ENCODE peak calls at places on chromosomes 16 and 17, in seven cellular contexts. One of them, this sample, is unnamed.

GRCh38 chr16:3171855-3172593 is 16.0 kb upstream of the OR1F1 start:
- DNase-seq in midbrain: no peak
- DNase-seq in AG08396: peak
- DNase-seq in uterus: no peak
- DNase-seq in posterior vena cava: peak
- DNase-seq in NCI-H1436: no peak
- DNase-seq in neural crest cell: no peak
- DNase-seq in this sample: no peak

GRCh38 chr16:81445143-81445922 is 725 bp downstream of the CMIP start:
- DNase-seq in NCI-H1436: peak
- DNase-seq in AG08396: peak
- DNase-seq in midbrain: peak
- DNase-seq in neural crest cell: no peak
- DNase-seq in uterus: peak
- DNase-seq in posterior vena cava: peak
- DNase-seq in this sample: no peak

GRCh38 chr17:51524524-51524923 is 264.2 kb downstream of the UTP18 start:
- DNase-seq in uterus: no peak
- DNase-seq in posterior vena cava: no peak
- DNase-seq in neural crest cell: no peak
- DNase-seq in NCI-H1436: no peak
- DNase-seq in AG08396: no peak
- DNase-seq in midbrain: no peak
- DNase-seq in this sample: no peak

GRCh38 chr16:61829631-61830030 is 206.6 kb downstream of the CDH8 start:
- DNase-seq in midbrain: no peak
- DNase-seq in AG08396: no peak
- DNase-seq in neural crest cell: no peak
- DNase-seq in posterior vena cava: no peak
- DNase-seq in uterus: no peak
- DNase-seq in NCI-H1436: no peak
- DNase-seq in this sample: no peak

GRCh38 chr17:32015245-32016013 is 8.2 kb downstream of the LRRC37B start:
- DNase-seq in posterior vena cava: no peak
- DNase-seq in AG08396: no peak
- DNase-seq in neural crest cell: no peak
- DNase-seq in uterus: no peak
- DNase-seq in NCI-H1436: peak
- DNase-seq in midbrain: no peak
- DNase-seq in this sample: no peak

GRCh38 chr16:89026121-89026612 is 49.2 kb upstream of the CBFA2T3 start:
- DNase-seq in neural crest cell: no peak
- DNase-seq in NCI-H1436: no peak
- DNase-seq in AG08396: no peak
- DNase-seq in uterus: no peak
- DNase-seq in posterior vena cava: peak
- DNase-seq in midbrain: no peak
- DNase-seq in this sample: no peak

GRCh38 chr17:67422887-67423286 is 45.8 kb downstream of the PITPNC1 start:
- DNase-seq in uterus: no peak
- DNase-seq in NCI-H1436: no peak
- DNase-seq in posterior vena cava: no peak
- DNase-seq in midbrain: no peak
- DNase-seq in AG08396: no peak
- DNase-seq in neural crest cell: no peak
- DNase-seq in this sample: no peak

GRCh38 chr16:79651363-79651762 is 50.8 kb upstream of the MAF start:
- DNase-seq in neural crest cell: no peak
- DNase-seq in posterior vena cava: peak
- DNase-seq in NCI-H1436: no peak
- DNase-seq in uterus: peak
- DNase-seq in midbrain: peak
- DNase-seq in AG08396: peak
- DNase-seq in this sample: peak

GRCh38 chr16:84629580-84629979 is 11.7 kb upstream of the COTL1 start:
- DNase-seq in NCI-H1436: no peak
- DNase-seq in AG08396: no peak
- DNase-seq in midbrain: no peak
- DNase-seq in uterus: no peak
- DNase-seq in posterior vena cava: no peak
- DNase-seq in neural crest cell: no peak
- DNase-seq in this sample: no peak

GRCh38 chr16:7765079-7765550 is 432.5 kb downstream of the RBFOX1 start:
- DNase-seq in neural crest cell: no peak
- DNase-seq in NCI-H1436: no peak
- DNase-seq in midbrain: no peak
- DNase-seq in posterior vena cava: no peak
- DNase-seq in uterus: no peak
- DNase-seq in AG08396: no peak
- DNase-seq in this sample: no peak

GRCh38 chr17:43170140-43170765 is 761 bp upstream of the NBR1 start:
- DNase-seq in uterus: peak
- DNase-seq in NCI-H1436: peak
- DNase-seq in neural crest cell: peak
- DNase-seq in posterior vena cava: peak
- DNase-seq in midbrain: peak
- DNase-seq in AG08396: peak
- DNase-seq in this sample: peak

GRCh38 chr16:12228607-12229499 is 252.3 kb downstream of the SNX29 start:
- DNase-seq in NCI-H1436: peak
- DNase-seq in AG08396: peak
- DNase-seq in posterior vena cava: no peak
- DNase-seq in neural crest cell: peak
- DNase-seq in uterus: peak
- DNase-seq in midbrain: peak
- DNase-seq in this sample: peak

GRCh38 chr16:66226762-66227161 is 139.7 kb upstream of the CDH5 start:
- DNase-seq in AG08396: no peak
- DNase-seq in posterior vena cava: peak
- DNase-seq in neural crest cell: no peak
- DNase-seq in midbrain: peak
- DNase-seq in NCI-H1436: no peak
- DNase-seq in uterus: no peak
- DNase-seq in this sample: peak

GRCh38 chr17:78996781-78997201 is 12.8 kb downstream of the CANT1 start:
- DNase-seq in posterior vena cava: peak
- DNase-seq in midbrain: no peak
- DNase-seq in neural crest cell: no peak
- DNase-seq in AG08396: no peak
- DNase-seq in NCI-H1436: no peak
- DNase-seq in uterus: no peak
- DNase-seq in this sample: peak

GRCh38 chr16:12327971-12328726 is 351.6 kb downstream of the SNX29 start:
- DNase-seq in posterior vena cava: peak
- DNase-seq in NCI-H1436: no peak
- DNase-seq in AG08396: no peak
- DNase-seq in midbrain: no peak
- DNase-seq in neural crest cell: no peak
- DNase-seq in uterus: no peak
- DNase-seq in this sample: no peak

GRCh38 chr17:74116087-74116717 is 87.3 kb upstream of the RPL38 start:
- DNase-seq in NCI-H1436: no peak
- DNase-seq in posterior vena cava: peak
- DNase-seq in AG08396: no peak
- DNase-seq in neural crest cell: no peak
- DNase-seq in midbrain: no peak
- DNase-seq in uterus: no peak
- DNase-seq in this sample: no peak

GRCh38 chr17:13000561-13000960 is 17.3 kb downstream of the ELAC2 start:
- DNase-seq in midbrain: no peak
- DNase-seq in uterus: no peak
- DNase-seq in neural crest cell: no peak
- DNase-seq in posterior vena cava: no peak
- DNase-seq in AG08396: no peak
- DNase-seq in NCI-H1436: no peak
- DNase-seq in this sample: no peak

GRCh38 chr16:88537864-88538263 is 32.3 kb upstream of the ZC3H18 start:
- DNase-seq in posterior vena cava: no peak
- DNase-seq in uterus: no peak
- DNase-seq in midbrain: no peak
- DNase-seq in AG08396: no peak
- DNase-seq in NCI-H1436: no peak
- DNase-seq in neural crest cell: no peak
- DNase-seq in this sample: no peak

GRCh38 chr17:55174133-55174532 is 90.6 kb upstream of the HLF start:
- DNase-seq in NCI-H1436: no peak
- DNase-seq in midbrain: no peak
- DNase-seq in uterus: no peak
- DNase-seq in AG08396: no peak
- DNase-seq in posterior vena cava: no peak
- DNase-seq in neural crest cell: no peak
- DNase-seq in this sample: no peak

GRCh38 chr17:75557075-75557851 is 30.3 kb upstream of the MYO15B start:
- DNase-seq in neural crest cell: no peak
- DNase-seq in midbrain: peak
- DNase-seq in uterus: peak
- DNase-seq in NCI-H1436: no peak
- DNase-seq in posterior vena cava: no peak
- DNase-seq in AG08396: peak
- DNase-seq in this sample: no peak

GRCh38 chr16:69936252-69936651 is 14.9 kb upstream of the CLEC18A start:
- DNase-seq in AG08396: no peak
- DNase-seq in uterus: no peak
- DNase-seq in midbrain: no peak
- DNase-seq in NCI-H1436: no peak
- DNase-seq in neural crest cell: no peak
- DNase-seq in posterior vena cava: no peak
- DNase-seq in this sample: peak

GRCh38 chr17:7988750-7989178 is 13.7 kb upstream of the GUCY2D start:
- DNase-seq in AG08396: peak
- DNase-seq in posterior vena cava: no peak
- DNase-seq in uterus: no peak
- DNase-seq in midbrain: peak
- DNase-seq in neural crest cell: peak
- DNase-seq in NCI-H1436: peak
- DNase-seq in this sample: peak

GRCh38 chr17:69539781-69540319 is 125.4 kb downstream of the MAP2K6 start:
- DNase-seq in posterior vena cava: no peak
- DNase-seq in uterus: no peak
- DNase-seq in neural crest cell: no peak
- DNase-seq in NCI-H1436: no peak
- DNase-seq in AG08396: peak
- DNase-seq in midbrain: no peak
- DNase-seq in this sample: no peak

GRCh38 chr17:39934324-39934723 is 6.8 kb downstream of the LRRC3C start:
- DNase-seq in neural crest cell: no peak
- DNase-seq in NCI-H1436: no peak
- DNase-seq in posterior vena cava: no peak
- DNase-seq in midbrain: no peak
- DNase-seq in uterus: no peak
- DNase-seq in AG08396: no peak
- DNase-seq in this sample: no peak

GRCh38 chr16:84680165-84680842 is 19.5 kb upstream of the USP10 start:
- DNase-seq in midbrain: no peak
- DNase-seq in uterus: no peak
- DNase-seq in neural crest cell: no peak
- DNase-seq in posterior vena cava: no peak
- DNase-seq in AG08396: no peak
- DNase-seq in NCI-H1436: no peak
- DNase-seq in this sample: no peak

GRCh38 chr17:27529230-27529796 is 73.1 kb downstream of the KSR1 start:
- DNase-seq in midbrain: no peak
- DNase-seq in NCI-H1436: no peak
- DNase-seq in neural crest cell: no peak
- DNase-seq in uterus: no peak
- DNase-seq in AG08396: no peak
- DNase-seq in posterior vena cava: no peak
- DNase-seq in this sample: no peak

GRCh38 chr17:39484178-39484577 is 22.9 kb downstream of the CDK12 start:
- DNase-seq in midbrain: no peak
- DNase-seq in uterus: no peak
- DNase-seq in posterior vena cava: no peak
- DNase-seq in NCI-H1436: no peak
- DNase-seq in AG08396: no peak
- DNase-seq in neural crest cell: no peak
- DNase-seq in this sample: no peak

GRCh38 chr17:45705123-45706009 is 78.8 kb upstream of the CRHR1 start:
- DNase-seq in NCI-H1436: no peak
- DNase-seq in neural crest cell: no peak
- DNase-seq in posterior vena cava: peak
- DNase-seq in uterus: no peak
- DNase-seq in midbrain: no peak
- DNase-seq in AG08396: no peak
- DNase-seq in this sample: no peak

GRCh38 chr17:61007980-61008379 is 330.3 kb downstream of the BCAS3 start:
- DNase-seq in uterus: no peak
- DNase-seq in posterior vena cava: no peak
- DNase-seq in midbrain: no peak
- DNase-seq in neural crest cell: no peak
- DNase-seq in NCI-H1436: no peak
- DNase-seq in AG08396: no peak
- DNase-seq in this sample: no peak

GRCh38 chr16:31268033-31268365 is 8.2 kb downstream of the ITGAM start:
- DNase-seq in posterior vena cava: no peak
- DNase-seq in midbrain: no peak
- DNase-seq in uterus: no peak
- DNase-seq in neural crest cell: no peak
- DNase-seq in AG08396: no peak
- DNase-seq in NCI-H1436: no peak
- DNase-seq in this sample: no peak

GRCh38 chr17:44334315-44335181 is 9.9 kb upstream of the SLC25A39 start:
- DNase-seq in posterior vena cava: no peak
- DNase-seq in midbrain: no peak
- DNase-seq in NCI-H1436: no peak
- DNase-seq in neural crest cell: no peak
- DNase-seq in uterus: no peak
- DNase-seq in AG08396: no peak
- DNase-seq in this sample: no peak

GRCh38 chr17:47896672-47897490 is 845 bp downstream of the SP2 start:
- DNase-seq in posterior vena cava: no peak
- DNase-seq in midbrain: peak
- DNase-seq in neural crest cell: no peak
- DNase-seq in NCI-H1436: no peak
- DNase-seq in uterus: no peak
- DNase-seq in AG08396: no peak
- DNase-seq in this sample: no peak

GRCh38 chr16:78524066-78524595 is 424.7 kb downstream of the WWOX start:
- DNase-seq in neural crest cell: no peak
- DNase-seq in AG08396: no peak
- DNase-seq in posterior vena cava: no peak
- DNase-seq in NCI-H1436: no peak
- DNase-seq in midbrain: no peak
- DNase-seq in uterus: no peak
- DNase-seq in this sample: no peak

GRCh38 chr17:20300399-20301037 is 166.8 kb downstream of the LGALS9B start:
- DNase-seq in uterus: peak
- DNase-seq in NCI-H1436: no peak
- DNase-seq in neural crest cell: no peak
- DNase-seq in midbrain: peak
- DNase-seq in AG08396: peak
- DNase-seq in posterior vena cava: no peak
- DNase-seq in this sample: no peak

This sample was measured in sciatic nerve.